ENCODE peak calls at places on chromosomes 3 and 15, in five cellular contexts. A, E, L, K and Q are unnamed samples.
A peak's percentile ranks its signal among the peaks of the same experiment; 100 is the strongest.

GRCh38 chr3:48018841-48019240 is 2.6 kb upstream of the MAP4 start:
- DNase-seq in E (peak; percentile 85), A (peak; percentile 68), L (no peak), K (no peak), Q (no peak)

GRCh38 chr3:16147226-16147625 is 27.3 kb upstream of the GALNT15 start:
- DNase-seq in L (no peak), E (peak; percentile 72), K (no peak), A (peak; percentile 66), Q (no peak)

GRCh38 chr3:23552506-23552905 is 253.2 kb upstream of the UBE2E1 start:
- DNase-seq in L (no peak), A (no peak), E (no peak), K (no peak), Q (no peak)

GRCh38 chr15:52683585-52683984 is 4.4 kb upstream of the ATOSA start:
- DNase-seq in K (peak; percentile 49), L (no peak), A (no peak), E (no peak), Q (no peak)

GRCh38 chr3:64163019-64163754 is 62.1 kb downstream of the PRICKLE2 start:
- DNase-seq in A (no peak), L (no peak), K (no peak), E (no peak), Q (no peak)

GRCh38 chr3:113521981-113522380 is 7.0 kb upstream of the SPICE1 start:
- DNase-seq in E (no peak), K (no peak), A (no peak), L (no peak), Q (no peak)

GRCh38 chr15:78751602-78751979 is 59.7 kb downstream of the ADAMTS7 start:
- DNase-seq in E (no peak), K (no peak), A (no peak), L (no peak), Q (no peak)

GRCh38 chr15:30816430-30816829 is 87.3 kb upstream of the FAN1 start:
- DNase-seq in A (no peak), K (no peak), E (no peak), L (no peak), Q (no peak)

GRCh38 chr3:54533856-54534255 is 394.0 kb downstream of the LRTM1 start:
- DNase-seq in A (no peak), L (no peak), E (no peak), K (no peak), Q (no peak)

GRCh38 chr15:69410290-69410874 is 3.8 kb upstream of the KIF23 start:
- DNase-seq in L (no peak), A (no peak), K (no peak), E (peak; percentile 32), Q (peak; percentile 65)

GRCh38 chr15:94168250-94168649 is 63.1 kb upstream of the MCTP2 start:
- DNase-seq in L (no peak), E (no peak), K (no peak), A (no peak), Q (peak; percentile 20)

GRCh38 chr3:143755978-143756377 is 92.3 kb downstream of the SLC9A9 start:
- DNase-seq in E (no peak), K (no peak), A (no peak), L (no peak), Q (no peak)

GRCh38 chr15:39592500-39592899 is 11.6 kb downstream of the THBS1 start:
- DNase-seq in K (no peak), E (peak; percentile 40), L (no peak), A (peak; percentile 40), Q (no peak)

GRCh38 chr3:131503328-131503650 is 518 bp upstream of the MRPL3 start:
- DNase-seq in E (no peak), K (no peak), A (peak; percentile 77), L (no peak), Q (no peak)

GRCh38 chr15:97084650-97085049 is 754.1 kb downstream of the NR2F2 start:
- DNase-seq in E (peak; percentile 65), K (no peak), A (peak; percentile 1), L (no peak), Q (no peak)

GRCh38 chr3:63642488-63642887 is 10.0 kb upstream of the SNTN start:
- DNase-seq in A (peak; percentile 21), L (no peak), K (no peak), E (no peak), Q (no peak)

GRCh38 chr3:17982211-17982880 is 239.9 kb upstream of the TBC1D5 start:
- DNase-seq in A (no peak), K (no peak), E (no peak), L (no peak), Q (no peak)

GRCh38 chr3:185402561-185402960 is 39.6 kb downstream of the MAP3K13 start:
- DNase-seq in K (no peak), E (peak; percentile 51), A (peak; percentile 82), L (no peak), Q (no peak)

GRCh38 chr15:67180035-67180434 is 74.4 kb downstream of the AAGAB start:
- DNase-seq in L (no peak), E (no peak), K (no peak), A (no peak), Q (no peak)

GRCh38 chr3:190345878-190346277 is 23.6 kb upstream of the CLDN1 start:
- DNase-seq in E (no peak), L (no peak), K (no peak), A (no peak), Q (no peak)

GRCh38 chr15:67146875-67147381 is 81.5 kb downstream of the SMAD3 start:
- DNase-seq in K (peak; percentile 27), L (no peak), A (peak; percentile 93), E (peak; percentile 96), Q (peak; percentile 46)

GRCh38 chr15:75622505-75622904 is 3.0 kb downstream of the SNUPN start:
- DNase-seq in E (no peak), K (no peak), L (no peak), A (no peak), Q (no peak)

GRCh38 chr15:75616766-75617165 is 8.8 kb downstream of the SNUPN start:
- DNase-seq in L (no peak), E (no peak), A (no peak), K (no peak), Q (no peak)

GRCh38 chr15:75620043-75620775 is 5.3 kb downstream of the SNUPN start:
- DNase-seq in L (no peak), E (peak; percentile 62), A (peak; percentile 81), K (no peak), Q (no peak)

GRCh38 chr15:75625542-75626347 is at the start of gene SNUPN:
- DNase-seq in L (peak; percentile 69), E (peak; percentile 92), A (peak; percentile 84), K (peak; percentile 94), Q (peak; percentile 97)

DNA sequence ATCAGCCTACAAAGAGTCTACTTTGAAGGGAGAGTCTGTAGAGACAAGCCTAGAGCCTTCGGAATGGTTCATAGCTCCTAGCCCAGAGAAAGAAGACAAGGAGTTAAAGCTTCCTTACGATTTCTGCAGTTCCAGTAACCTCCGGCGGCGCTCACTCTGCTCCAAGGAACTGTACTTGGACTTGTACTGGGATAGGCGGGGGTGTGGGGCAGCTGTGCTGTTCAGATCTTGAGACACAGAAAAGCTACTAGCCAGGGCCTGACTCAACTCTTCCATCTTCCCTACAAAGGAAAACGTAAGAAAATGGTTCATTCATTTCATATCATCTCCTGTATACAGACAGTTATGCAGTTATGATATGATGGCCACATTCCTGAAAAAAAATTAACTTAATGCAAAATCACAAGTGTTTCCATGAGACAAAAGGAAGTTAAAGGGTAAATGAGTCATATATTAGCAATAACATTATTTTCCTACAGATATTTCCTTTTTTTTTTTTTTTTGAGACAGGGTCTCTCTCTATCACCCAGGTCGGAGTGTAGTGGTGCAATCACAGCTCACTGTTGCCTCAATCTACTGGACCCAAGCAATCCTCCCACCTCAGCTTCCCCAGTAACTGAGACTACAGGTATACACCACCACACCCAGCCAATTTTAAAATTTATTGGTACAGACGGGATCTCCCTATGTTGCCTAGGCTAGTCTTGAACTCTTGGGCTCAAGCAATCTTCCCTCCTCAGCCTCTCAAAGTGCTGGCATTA is 4.6 kb downstream of the SNUPN start:
- DNase-seq in K (no peak), E (peak; percentile 94), L (no peak), A (peak; percentile 94), Q (peak; percentile 30)
- TF ChIP-seq CTCF in K (no peak), E (peak; percentile 48), L (no peak), A (peak; percentile 47), Q (no peak)

DNA sequence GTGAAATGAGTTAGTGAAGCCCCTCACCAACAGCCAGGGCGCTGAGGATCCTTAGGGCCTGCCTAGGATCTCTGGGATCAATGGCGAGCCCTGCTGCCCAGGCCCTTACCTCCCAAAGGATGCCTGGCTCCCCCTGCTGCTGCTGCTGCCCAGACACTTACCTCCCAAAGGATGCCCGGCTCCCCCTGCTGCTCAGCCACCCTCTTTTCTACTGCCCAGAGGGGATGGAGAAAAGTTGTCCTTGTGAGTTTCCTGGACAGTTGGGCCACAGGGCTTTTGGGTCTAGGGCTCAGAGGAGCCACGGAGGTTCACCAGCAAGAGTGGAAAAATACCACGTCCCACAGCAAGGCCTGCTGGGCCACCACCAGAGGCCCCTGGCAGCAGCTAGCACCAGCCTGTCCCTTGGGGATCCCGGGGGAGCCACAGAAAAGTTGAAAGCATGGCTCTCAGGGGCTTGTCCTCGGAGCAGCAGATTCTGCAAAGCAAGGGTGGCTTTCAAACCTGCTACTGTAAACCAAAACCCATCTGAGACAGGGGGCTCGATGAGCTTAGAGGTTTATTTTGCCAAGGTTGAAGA is 59.4 kb downstream of the SLC6A6 start:
- DNase-seq in E (peak; percentile 82), K (peak; percentile 59), A (peak; percentile 69), L (no peak), Q (peak; percentile 54)
- TF ChIP-seq CTCF in E (peak; percentile 90), K (peak; percentile 49), A (peak; percentile 75), L (peak; percentile 84), Q (no peak)

GRCh38 chr15:70602281-70602680 is 161.1 kb downstream of the UACA start:
- DNase-seq in A (no peak), E (no peak), L (no peak), K (no peak), Q (no peak)

GRCh38 chr15:70608156-70608555 is 155.2 kb downstream of the UACA start:
- DNase-seq in E (peak; percentile 12), A (peak; percentile 43), K (no peak), L (no peak), Q (no peak)

GRCh38 chr15:70602834-70603560 is 160.4 kb downstream of the UACA start:
- DNase-seq in A (no peak), E (no peak), K (no peak), L (no peak), Q (no peak)

GRCh38 chr15:70605606-70606410 is 157.6 kb downstream of the UACA start:
- DNase-seq in K (no peak), E (peak; percentile 81), L (no peak), A (peak; percentile 82), Q (no peak)

GRCh38 chr15:70604671-70605070 is 158.7 kb downstream of the UACA start:
- DNase-seq in E (peak; percentile 47), K (no peak), L (no peak), A (no peak), Q (no peak)
- TF ChIP-seq CTCF in E (no peak), K (no peak), L (no peak), A (no peak), Q (no peak)

DNA sequence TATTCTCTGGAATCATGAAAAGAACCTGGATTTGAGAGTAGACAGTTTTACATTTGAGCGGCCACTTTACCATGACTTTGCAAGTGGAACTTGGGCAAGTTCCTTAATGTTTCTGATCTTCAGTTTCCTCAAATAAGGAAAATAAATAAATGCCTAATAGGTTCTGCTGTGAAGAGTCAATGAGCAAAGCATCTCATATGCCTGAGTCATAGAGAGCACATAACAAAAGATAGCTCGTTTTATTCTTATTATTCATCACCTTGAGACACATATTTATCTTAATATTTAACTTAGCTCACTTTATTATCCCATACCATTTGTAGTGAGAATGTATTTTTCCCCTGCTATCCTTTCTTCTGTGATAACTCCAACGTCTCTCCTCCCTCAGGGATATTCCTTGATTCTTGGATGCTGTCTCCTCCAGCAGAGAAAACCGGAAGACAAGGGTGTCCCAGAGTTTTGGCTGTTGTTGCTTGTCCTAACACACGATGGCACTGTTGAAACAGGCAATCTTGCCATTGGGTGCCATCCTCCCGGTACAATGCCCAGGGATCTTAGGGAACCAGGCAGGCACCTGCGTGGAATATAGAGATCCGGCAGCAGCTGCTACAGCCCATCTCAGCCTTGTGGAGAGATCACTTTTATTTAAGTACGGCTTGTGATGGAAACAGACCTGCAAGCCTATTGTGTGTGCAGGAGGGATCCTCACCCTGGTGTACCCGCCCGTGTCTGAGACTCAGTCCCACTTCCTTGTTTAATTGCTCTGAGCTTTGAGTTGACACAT is 33.3 kb upstream of the VPS33B start:
- DNase-seq in L (peak; percentile 68), E (peak; percentile 74), A (peak; percentile 66), K (no peak), Q (peak; percentile 54)
- TF ChIP-seq CTCF in L (peak; percentile 88), E (peak; percentile 80), A (peak; percentile 88), K (peak; percentile 62), Q (peak; percentile 87)